ENCODE peak calls at places on chromosomes 12 and 14, in nine cellular contexts. T is mucosa of descending colon, A is AG09309, Q is lower leg skin, E is tibial artery, R is PC-9, L is fibroblast of lung, U is H7, M is SK-N-SH. B is an unnamed sample.

GRCh38 chr12:3698218-3698974 is 54.5 kb downstream of the CRACR2A start:
- DNase-seq in E (no peak), L (peak), Q (no peak), A (peak), M (peak), U (peak), R (no peak), T (no peak), B (no peak)

GRCh38 chr14:95227279-95227860 is 70.0 kb upstream of the DICER1 start:
- DNase-seq in Q (no peak), U (no peak), R (no peak), L (peak), E (no peak), T (peak), A (no peak), M (peak), B (peak)

GRCh38 chr12:111687255-111687654 is 1.4 kb downstream of the ACAD10 start:
- DNase-seq in L (no peak), M (peak), Q (no peak), R (no peak), U (peak), E (no peak), A (no peak), T (no peak), B (no peak)

GRCh38 chr12:20040844-20041243 is 327.5 kb upstream of the PDE3A start:
- DNase-seq in L (no peak), Q (no peak), A (no peak), R (no peak), U (peak), T (no peak), E (peak), M (no peak), B (no peak)

GRCh38 chr14:34723867-34724266 is 9.5 kb upstream of the CFL2 start:
- DNase-seq in E (no peak), Q (no peak), R (no peak), T (no peak), U (no peak), A (no peak), L (no peak), M (no peak), B (no peak)

GRCh38 chr14:35416108-35416750 is 11.7 kb upstream of the NFKBIA start:
- DNase-seq in Q (no peak), R (no peak), U (no peak), M (no peak), T (no peak), L (no peak), A (no peak), E (no peak), B (no peak)

GRCh38 chr12:111322336-111323250 is 46.3 kb downstream of the PHETA1 start:
- DNase-seq in T (no peak), M (no peak), Q (no peak), E (no peak), A (no peak), R (no peak), L (no peak), U (peak), B (no peak)

GRCh38 chr14:34161351-34162169 is 210.7 kb upstream of the EGLN3 start:
- DNase-seq in R (no peak), Q (no peak), M (no peak), T (no peak), A (no peak), E (no peak), U (no peak), L (no peak), B (no peak)

GRCh38 chr12:92953747-92954146 is 24.7 kb upstream of the EEA1 start:
- DNase-seq in M (no peak), U (no peak), R (no peak), T (no peak), L (no peak), E (no peak), A (no peak), Q (no peak), B (no peak)

GRCh38 chr14:54335569-54336155 is 61.1 kb upstream of the CDKN3 start:
- DNase-seq in R (no peak), L (no peak), U (no peak), E (no peak), T (no peak), Q (no peak), A (no peak), M (no peak), B (no peak)

GRCh38 chr12:6952860-6953416 is 1.8 kb downstream of the PTPN6 start:
- DNase-seq in U (no peak), T (peak), A (no peak), M (peak), L (no peak), Q (no peak), E (no peak), R (no peak), B (no peak)
- H3K4me3 ChIP-seq in U (no peak), T (no peak), A (no peak), M (no peak), L (no peak), Q (no peak), E (peak), R (no peak), B (peak)

DNA sequence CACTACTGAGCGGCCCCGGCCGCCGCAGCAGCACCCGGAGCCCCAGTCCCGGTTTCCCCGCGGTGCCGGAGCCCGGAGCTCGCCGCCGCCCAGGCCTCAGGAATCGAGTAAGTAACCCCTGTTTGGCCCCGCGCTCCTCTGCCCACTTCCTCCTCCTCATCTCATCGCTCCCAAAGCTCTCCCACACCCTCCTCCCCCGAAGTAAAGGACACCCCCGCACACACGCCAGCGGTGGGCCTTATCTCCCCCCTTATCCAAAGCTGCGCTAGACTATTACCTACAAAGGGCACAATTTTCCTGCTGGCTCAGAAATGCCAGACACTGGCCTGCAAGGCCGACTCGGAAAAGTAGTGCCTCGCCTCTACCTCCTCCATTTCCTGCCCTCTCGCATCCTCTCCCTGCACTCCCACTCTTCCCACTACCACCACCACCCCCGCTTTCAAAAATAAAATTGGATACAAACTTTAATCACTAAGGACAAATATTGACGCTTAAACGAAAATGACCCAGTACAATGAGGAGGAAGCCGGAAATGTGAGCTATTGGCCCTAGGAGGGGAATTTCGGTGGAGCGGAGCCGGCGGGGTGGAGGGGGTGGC is 581 bp upstream of the FOXG1 start:
- DNase-seq in R (no peak), M (peak), A (no peak), Q (no peak), L (no peak), T (no peak), U (peak), E (no peak), B (no peak)
- H3K4me3 ChIP-seq in R (no peak), M (no peak), A (no peak), Q (no peak), L (peak), T (no peak), U (peak), E (peak), B (peak)

GRCh38 chr12:561116-561705 is 101.5 kb downstream of the B4GALNT3 start:
- DNase-seq in E (no peak), R (no peak), Q (no peak), T (peak), U (no peak), L (no peak), M (no peak), A (no peak), B (no peak)
- H3K4me3 ChIP-seq in E (no peak), R (no peak), Q (no peak), T (no peak), U (no peak), L (no peak), M (no peak), A (no peak), B (no peak)

GRCh38 chr12:120758798-120759590 is 33.4 kb downstream of the ACADS start:
- DNase-seq in A (no peak), E (no peak), R (no peak), U (peak), Q (no peak), T (no peak), L (no peak), M (no peak), B (no peak)

GRCh38 chr12:120757949-120758348 is 32.3 kb downstream of the ACADS start:
- DNase-seq in Q (no peak), A (no peak), L (no peak), U (no peak), T (no peak), M (no peak), R (no peak), E (no peak), B (no peak)

GRCh38 chr12:120761581-120761980 is 36.0 kb downstream of the ACADS start:
- DNase-seq in T (no peak), R (no peak), M (no peak), A (no peak), U (no peak), Q (peak), L (peak), E (no peak), B (peak)

GRCh38 chr12:120760349-120761245 is 35.0 kb downstream of the ACADS start:
- DNase-seq in A (no peak), E (no peak), R (no peak), T (no peak), U (no peak), Q (no peak), L (no peak), M (no peak), B (no peak)

DNA sequence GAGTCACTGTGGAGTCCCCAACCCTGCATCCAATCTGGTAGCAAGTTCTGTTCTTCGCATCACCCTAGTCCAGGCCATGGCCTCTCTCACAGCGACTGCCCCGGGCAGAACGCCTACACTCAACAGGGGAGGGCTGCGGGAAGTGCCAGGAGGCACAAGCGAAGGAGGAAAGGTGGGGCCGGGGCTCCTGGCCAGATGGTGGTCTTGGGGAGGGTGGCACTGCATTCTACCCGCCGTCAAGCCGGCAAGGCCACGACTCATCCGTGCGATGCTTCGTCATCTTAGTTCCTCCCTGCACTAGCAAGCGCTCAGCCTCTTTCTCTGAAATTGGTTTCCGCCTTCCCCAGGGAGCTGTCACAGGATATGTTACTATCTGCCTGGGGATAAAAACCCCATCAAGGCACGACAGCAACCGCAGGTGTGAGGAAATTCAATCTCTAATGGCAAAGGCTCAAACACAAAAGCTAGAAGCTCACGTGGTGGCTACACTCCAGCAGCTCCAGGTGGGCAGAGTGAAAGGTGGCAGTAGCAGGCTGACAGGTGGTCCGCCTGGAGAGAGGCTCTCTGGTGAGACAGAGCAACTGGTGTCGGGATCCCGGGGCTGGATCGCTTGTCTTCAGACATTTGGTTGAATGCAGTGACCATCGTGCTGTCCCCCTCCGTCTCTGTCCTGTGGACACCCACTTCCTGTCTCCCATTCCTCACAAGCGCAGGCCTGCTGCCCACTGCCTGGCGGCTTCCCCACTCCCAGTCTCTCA is 34.1 kb downstream of the ACADS start:
- DNase-seq in R (no peak), Q (no peak), U (no peak), M (no peak), A (no peak), L (no peak), T (no peak), E (no peak), B (no peak)
- H3K4me3 ChIP-seq in R (no peak), Q (no peak), U (no peak), M (no peak), A (no peak), L (no peak), T (no peak), E (no peak), B (no peak)

GRCh38 chr12:109310247-109311125 is 1.4 kb upstream of the FOXN4 start:
- DNase-seq in A (no peak), L (no peak), M (peak), Q (no peak), R (peak), E (no peak), T (no peak), U (peak), B (no peak)
- H3K4me3 ChIP-seq in A (no peak), L (no peak), M (peak), Q (peak), R (peak), E (peak), T (no peak), U (peak), B (peak)

DNA sequence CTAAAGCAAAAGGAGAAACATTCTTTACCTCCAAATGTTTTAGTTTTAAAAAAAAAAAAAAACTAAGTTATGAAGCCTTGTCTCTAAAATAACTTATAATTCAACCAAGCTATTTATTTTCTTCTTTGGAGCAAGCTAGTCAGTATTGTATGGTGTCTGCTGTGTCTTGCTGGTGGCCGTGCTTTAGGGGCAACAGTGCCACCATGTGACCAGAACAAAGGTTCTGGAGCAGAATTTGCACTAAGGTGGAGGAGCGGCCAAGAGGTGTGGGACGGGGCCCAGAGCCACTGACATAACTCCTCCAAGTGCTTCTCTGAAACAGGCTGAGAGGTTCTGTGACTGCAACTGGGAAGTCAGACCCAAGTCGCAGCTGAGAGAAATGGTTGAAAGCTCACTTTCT is 4.5 kb downstream of the FICD start:
- DNase-seq in A (no peak), L (no peak), M (peak), U (peak), R (no peak), E (no peak), Q (no peak), T (no peak), B (no peak)
- H3K4me3 ChIP-seq in A (no peak), L (no peak), M (no peak), U (no peak), R (no peak), E (no peak), Q (no peak), T (no peak), B (no peak)

B was measured in stomach.